ENCODE peak calls at places on chromosomes 3 and 15, in six cellular contexts. One of them, this sample, is unnamed.

GRCh38 chr3:8619548-8619947 is 25.1 kb downstream of the SSUH2 start:
- DNase-seq in activated effector memory CD4-positive, alpha-beta T cell treated with Interleukin-2 at 50 U/mL for 16 hours: no peak
- DNase-seq in neural crest cell: no peak
- DNase-seq in NCI-H2029: no peak
- DNase-seq in CD8-positive, alpha-beta memory T cell: no peak
- DNase-seq in stimulated activated naive CD8-positive, alpha-beta T cell treated with anti-CD3 and anti-CD28 coated beads, Interleukin-15, Interleukin-2, amounts not matched to agents 100 U/mL and 50 U/mL, for 24 hours: no peak
- DNase-seq in this sample: no peak

GRCh38 chr3:44125882-44126281 is 115.8 kb upstream of the TOPAZ1 start:
- DNase-seq in activated effector memory CD4-positive, alpha-beta T cell treated with Interleukin-2 at 50 U/mL for 16 hours: no peak
- DNase-seq in neural crest cell: no peak
- DNase-seq in NCI-H2029: no peak
- DNase-seq in CD8-positive, alpha-beta memory T cell: no peak
- DNase-seq in stimulated activated naive CD8-positive, alpha-beta T cell treated with anti-CD3 and anti-CD28 coated beads, Interleukin-15, Interleukin-2, amounts not matched to agents 100 U/mL and 50 U/mL, for 24 hours: no peak
- DNase-seq in this sample: no peak

GRCh38 chr3:194089357-194090177 is 46.4 kb upstream of the HES1 start:
- DNase-seq in activated effector memory CD4-positive, alpha-beta T cell treated with Interleukin-2 at 50 U/mL for 16 hours: no peak
- DNase-seq in neural crest cell: no peak
- DNase-seq in NCI-H2029: no peak
- DNase-seq in CD8-positive, alpha-beta memory T cell: no peak
- DNase-seq in stimulated activated naive CD8-positive, alpha-beta T cell treated with anti-CD3 and anti-CD28 coated beads, Interleukin-15, Interleukin-2, amounts not matched to agents 100 U/mL and 50 U/mL, for 24 hours: peak
- DNase-seq in this sample: peak

GRCh38 chr3:105960381-105960780 is 91.6 kb upstream of the CBLB start:
- DNase-seq in activated effector memory CD4-positive, alpha-beta T cell treated with Interleukin-2 at 50 U/mL for 16 hours: no peak
- DNase-seq in neural crest cell: no peak
- DNase-seq in NCI-H2029: no peak
- DNase-seq in CD8-positive, alpha-beta memory T cell: no peak
- DNase-seq in stimulated activated naive CD8-positive, alpha-beta T cell treated with anti-CD3 and anti-CD28 coated beads, Interleukin-15, Interleukin-2, amounts not matched to agents 100 U/mL and 50 U/mL, for 24 hours: no peak
- DNase-seq in this sample: no peak

GRCh38 chr3:149377408-149378111 is at the start of gene TM4SF1:
- DNase-seq in activated effector memory CD4-positive, alpha-beta T cell treated with Interleukin-2 at 50 U/mL for 16 hours: no peak
- DNase-seq in neural crest cell: no peak
- DNase-seq in NCI-H2029: peak
- DNase-seq in CD8-positive, alpha-beta memory T cell: no peak
- DNase-seq in stimulated activated naive CD8-positive, alpha-beta T cell treated with anti-CD3 and anti-CD28 coated beads, Interleukin-15, Interleukin-2, amounts not matched to agents 100 U/mL and 50 U/mL, for 24 hours: no peak
- DNase-seq in this sample: no peak

GRCh38 chr3:56111651-56112250 is 356.5 kb downstream of the ERC2 start:
- DNase-seq in activated effector memory CD4-positive, alpha-beta T cell treated with Interleukin-2 at 50 U/mL for 16 hours: no peak
- DNase-seq in neural crest cell: no peak
- DNase-seq in NCI-H2029: no peak
- DNase-seq in CD8-positive, alpha-beta memory T cell: no peak
- DNase-seq in stimulated activated naive CD8-positive, alpha-beta T cell treated with anti-CD3 and anti-CD28 coated beads, Interleukin-15, Interleukin-2, amounts not matched to agents 100 U/mL and 50 U/mL, for 24 hours: no peak
- DNase-seq in this sample: no peak

GRCh38 chr3:196686436-196686835 is 25.6 kb downstream of the CEP19 start:
- DNase-seq in activated effector memory CD4-positive, alpha-beta T cell treated with Interleukin-2 at 50 U/mL for 16 hours: no peak
- DNase-seq in neural crest cell: no peak
- DNase-seq in NCI-H2029: no peak
- DNase-seq in CD8-positive, alpha-beta memory T cell: no peak
- DNase-seq in stimulated activated naive CD8-positive, alpha-beta T cell treated with anti-CD3 and anti-CD28 coated beads, Interleukin-15, Interleukin-2, amounts not matched to agents 100 U/mL and 50 U/mL, for 24 hours: no peak
- DNase-seq in this sample: no peak

GRCh38 chr15:27017168-27017809 is 46.3 kb downstream of the GABRG3 start:
- DNase-seq in activated effector memory CD4-positive, alpha-beta T cell treated with Interleukin-2 at 50 U/mL for 16 hours: no peak
- DNase-seq in neural crest cell: peak
- DNase-seq in NCI-H2029: peak
- DNase-seq in CD8-positive, alpha-beta memory T cell: no peak
- DNase-seq in stimulated activated naive CD8-positive, alpha-beta T cell treated with anti-CD3 and anti-CD28 coated beads, Interleukin-15, Interleukin-2, amounts not matched to agents 100 U/mL and 50 U/mL, for 24 hours: peak
- DNase-seq in this sample: peak